ENCODE peak calls at places on chromosomes 13 and 19, in nine cellular contexts. C is psoas muscle, W is hippocampal formation, P is left ventricle myocardium superior, I is left cardiac atrium, Q is frontal cortex, Y is ecto neural progenitor cell, L is stromal cell of bone marrow, Z is aorta. K is an unnamed sample.

GRCh38 chr19:46863818-46864629 is 3.2 kb downstream of the ARHGAP35 start:
- DNase-seq in C (no peak), W (no peak), P (no peak), I (peak; percentile 57), Q (peak; percentile 39), Y (peak; percentile 69), L (no peak), Z (no peak), K (no peak)

GRCh38 chr13:30752201-30752797 is 17.0 kb downstream of the ALOX5AP start:
- DNase-seq in C (peak; percentile 52), W (no peak), P (peak; percentile 63), I (peak; percentile 35), Q (no peak), Y (no peak), L (peak; percentile 28), Z (peak; percentile 55), K (no peak)

GRCh38 chr13:113532156-113532806 is 41.8 kb upstream of the DCUN1D2 start:
- DNase-seq in C (no peak), W (no peak), P (peak; percentile 71), I (no peak), Q (no peak), Y (peak; percentile 37), L (no peak), Z (no peak), K (peak; percentile 63)

GRCh38 chr13:75566658-75567057 is 17.1 kb downstream of the UCHL3 start:
- DNase-seq in C (no peak), W (peak; percentile 23), P (no peak), I (no peak), Q (no peak), Y (no peak), L (no peak), Z (no peak), K (no peak)

GRCh38 chr19:35269425-35270117 is 809 bp downstream of the USF2 start:
- DNase-seq in C (peak; percentile 88), W (peak; percentile 77), P (peak; percentile 91), I (peak; percentile 87), Q (peak; percentile 79), Y (peak; percentile 92), L (peak; percentile 31), Z (peak; percentile 91), K (peak; percentile 93)

GRCh38 chr19:17244618-17245534 is 843 bp downstream of the NR2F6 start:
- DNase-seq in C (no peak), W (no peak), P (peak; percentile 69), I (peak; percentile 50), Q (no peak), Y (no peak), L (no peak), Z (peak; percentile 64), K (peak; percentile 79)

GRCh38 chr19:38532939-38533338 is 84.8 kb downstream of the MAP4K1 start:
- DNase-seq in C (no peak), W (no peak), P (no peak), I (no peak), Q (no peak), Y (no peak), L (no peak), Z (no peak), K (no peak)

GRCh38 chr13:90750957-90751356 is 596.5 kb upstream of the MIR17HG start:
- DNase-seq in C (no peak), W (no peak), P (no peak), I (no peak), Q (no peak), Y (no peak), L (no peak), Z (no peak), K (no peak)

GRCh38 chr13:24738366-24738847 is 25.6 kb upstream of the RNF17 start:
- DNase-seq in C (no peak), W (no peak), P (no peak), I (no peak), Q (no peak), Y (no peak), L (no peak), Z (no peak), K (no peak)

GRCh38 chr13:24033527-24034302 is 126.8 kb upstream of the SPATA13 start:
- DNase-seq in C (no peak), W (no peak), P (no peak), I (no peak), Q (no peak), Y (no peak), L (no peak), Z (no peak), K (no peak)

GRCh38 chr19:45693168-45693788 is 812 bp downstream of the QPCTL start:
- DNase-seq in C (peak; percentile 81), W (no peak), P (peak; percentile 87), I (peak; percentile 86), Q (peak; percentile 69), Y (peak; percentile 88), L (peak; percentile 43), Z (peak; percentile 87), K (peak; percentile 82)

GRCh38 chr19:49921871-49922755 is 6.9 kb upstream of the ATF5 start:
- DNase-seq in C (no peak), W (no peak), P (no peak), I (no peak), Q (no peak), Y (no peak), L (peak; percentile 66), Z (peak; percentile 46), K (no peak)

GRCh38 chr13:98293103-98293502 is 116.0 kb upstream of the RNF113B start:
- DNase-seq in C (no peak), W (no peak), P (no peak), I (no peak), Q (no peak), Y (no peak), L (no peak), Z (no peak), K (no peak)

GRCh38 chr19:11482384-11483050 is 1.7 kb upstream of the ELAVL3 start:
- DNase-seq in C (peak; percentile 84), W (peak; percentile 69), P (peak; percentile 92), I (peak; percentile 90), Q (peak; percentile 93), Y (peak; percentile 86), L (peak; percentile 32), Z (peak; percentile 89), K (peak; percentile 82)

GRCh38 chr13:63190219-63190618 is 1774.6 kb upstream of the PCDH20 start:
- DNase-seq in C (no peak), W (no peak), P (no peak), I (no peak), Q (no peak), Y (no peak), L (no peak), Z (no peak), K (no peak)

GRCh38 chr13:94233401-94233800 is 246.1 kb downstream of the DCT start:
- DNase-seq in C (peak; percentile 24), W (peak; percentile 4), P (no peak), I (peak; percentile 39), Q (no peak), Y (no peak), L (peak; percentile 87), Z (peak; percentile 50), K (no peak)

GRCh38 chr13:31987071-31987470 is 44.5 kb upstream of the FRY start:
- DNase-seq in C (no peak), W (no peak), P (no peak), I (no peak), Q (no peak), Y (no peak), L (no peak), Z (no peak), K (no peak)

GRCh38 chr13:102289606-102290005 is 112.2 kb downstream of the FGF14 start:
- DNase-seq in C (no peak), W (no peak), P (no peak), I (no peak), Q (no peak), Y (no peak), L (no peak), Z (no peak), K (no peak)

GRCh38 chr19:4154571-4155312 is 1.3 kb downstream of the CREB3L3 start:
- DNase-seq in C (no peak), W (no peak), P (no peak), I (no peak), Q (no peak), Y (no peak), L (no peak), Z (no peak), K (no peak)

GRCh38 chr19:1093811-1094553 is 1.2 kb downstream of the POLR2E start:
- DNase-seq in C (no peak), W (no peak), P (peak; percentile 29), I (no peak), Q (no peak), Y (no peak), L (no peak), Z (no peak), K (no peak)

GRCh38 chr13:91571681-91572080 is 173.3 kb downstream of the GPC5 start:
- DNase-seq in C (no peak), W (no peak), P (no peak), I (no peak), Q (no peak), Y (no peak), L (no peak), Z (no peak), K (no peak)

GRCh38 chr13:28429096-28429495 is 65.8 kb downstream of the FLT1 start:
- DNase-seq in C (no peak), W (no peak), P (no peak), I (no peak), Q (no peak), Y (no peak), L (no peak), Z (no peak), K (no peak)

GRCh38 chr19:1774999-1775772 is 21.9 kb downstream of the ONECUT3 start:
- DNase-seq in C (no peak), W (no peak), P (no peak), I (no peak), Q (no peak), Y (no peak), L (no peak), Z (no peak), K (no peak)

GRCh38 chr13:109465151-109465550 is 321.2 kb downstream of the IRS2 start:
- DNase-seq in C (no peak), W (no peak), P (no peak), I (no peak), Q (no peak), Y (no peak), L (no peak), Z (no peak), K (no peak)

GRCh38 chr13:70814684-70815083 is 706.4 kb upstream of the KLHL1 start:
- DNase-seq in C (no peak), W (no peak), P (no peak), I (no peak), Q (no peak), Y (no peak), L (no peak), Z (no peak), K (no peak)

GRCh38 chr19:34667349-34668076 is 9.4 kb downstream of the SCGB2B2 start:
- DNase-seq in C (no peak), W (no peak), P (no peak), I (no peak), Q (no peak), Y (no peak), L (no peak), Z (no peak), K (no peak)

GRCh38 chr19:46192990-46193650 is 36.4 kb upstream of the IGFL1 start:
- DNase-seq in C (peak; percentile 51), W (no peak), P (no peak), I (peak; percentile 51), Q (no peak), Y (no peak), L (peak; percentile 49), Z (no peak), K (no peak)

GRCh38 chr19:13152356-13152853 is 2.2 kb downstream of the IER2 start:
- DNase-seq in C (no peak), W (no peak), P (no peak), I (no peak), Q (no peak), Y (no peak), L (no peak), Z (no peak), K (no peak)

GRCh38 chr13:83819156-83819555 is 63.1 kb downstream of the SLITRK1 start:
- DNase-seq in C (no peak), W (no peak), P (no peak), I (no peak), Q (no peak), Y (no peak), L (no peak), Z (no peak), K (no peak)

K was measured in heart left ventricle.